ENCODE peak calls at places on chromosomes 11 and 22, in ten cellular contexts. H is amniotic stem cell; J is endodermal cell; S is neural crest cell; N is globus pallidus; Q is Calu3; B is activated T-cell treated with anti-CD3 and anti-CD28 coated beads, Interleukin-2, amount 50 U/mL, for 72 hours; M is HepG2; D is HTR-8/SVneo; G is GM04504. I is an unnamed sample.

GRCh38 chr11:13247606-13248320 is 29.8 kb upstream of the BMAL1 start:
- DNase-seq in H (no peak), J (no peak), S (no peak), N (no peak), Q (no peak), B (no peak), M (no peak), D (no peak), G (no peak), I (no peak)

GRCh38 chr11:72353861-72354260 is 80.5 kb downstream of the CLPB start:
- DNase-seq in H (no peak), J (peak), S (no peak), N (no peak), Q (peak), B (no peak), M (peak), D (no peak), G (no peak), I (peak)

GRCh38 chr11:126115820-126116319 is 53.2 kb upstream of the CDON start:
- DNase-seq in H (peak), J (peak), S (no peak), N (peak), Q (peak), B (no peak), M (peak), D (no peak), G (no peak), I (peak)

GRCh38 chr11:118785362-118785761 is 5.6 kb downstream of the DDX6 start:
- DNase-seq in H (no peak), J (no peak), S (no peak), N (no peak), Q (no peak), B (peak), M (no peak), D (no peak), G (no peak), I (no peak)

GRCh38 chr11:70304208-70304603 is 33.7 kb downstream of the PPFIA1 start:
- DNase-seq in H (no peak), J (no peak), S (no peak), N (no peak), Q (no peak), B (no peak), M (no peak), D (no peak), G (no peak), I (no peak)

GRCh38 chr11:126153999-126154398 is 57.5 kb downstream of the RPUSD4 start:
- DNase-seq in H (no peak), J (no peak), S (no peak), N (no peak), Q (peak), B (no peak), M (no peak), D (no peak), G (no peak), I (no peak)

GRCh38 chr22:39283312-39284141 is 35.9 kb downstream of the RPL3 start:
- DNase-seq in H (no peak), J (no peak), S (peak), N (peak), Q (peak), B (no peak), M (peak), D (peak), G (no peak), I (peak)

GRCh38 chr22:20867179-20868099 is 8.6 kb downstream of the SNAP29 start:
- DNase-seq in H (no peak), J (no peak), S (no peak), N (peak), Q (peak), B (no peak), M (peak), D (no peak), G (no peak), I (no peak)

GRCh38 chr11:69116671-69117070 is 39.1 kb upstream of the SMIM38 start:
- DNase-seq in H (no peak), J (no peak), S (no peak), N (no peak), Q (no peak), B (no peak), M (no peak), D (no peak), G (no peak), I (no peak)

GRCh38 chr11:133474461-133474860 is 57.8 kb downstream of the OPCML start:
- DNase-seq in H (no peak), J (no peak), S (no peak), N (no peak), Q (no peak), B (no peak), M (no peak), D (no peak), G (no peak), I (no peak)

GRCh38 chr11:3109921-3110706 is 52.9 kb upstream of the CARS1 start:
- DNase-seq in H (no peak), J (peak), S (no peak), N (no peak), Q (no peak), B (peak), M (peak), D (peak), G (no peak), I (peak)

GRCh38 chr11:1012740-1013627 is 23.5 kb downstream of the MUC6 start:
- DNase-seq in H (no peak), J (no peak), S (no peak), N (no peak), Q (no peak), B (no peak), M (no peak), D (no peak), G (no peak), I (no peak)

GRCh38 chr11:43649501-43649900 is 31.0 kb upstream of the HSD17B12 start:
- DNase-seq in H (no peak), J (no peak), S (no peak), N (no peak), Q (no peak), B (no peak), M (no peak), D (no peak), G (no peak), I (no peak)

GRCh38 chr11:102836290-102836875 is 7.0 kb downstream of the MMP3 start:
- DNase-seq in H (no peak), J (no peak), S (no peak), N (no peak), Q (no peak), B (no peak), M (no peak), D (no peak), G (peak), I (no peak)

GRCh38 chr11:98732947-98733346 is 287.8 kb upstream of the CNTN5 start:
- DNase-seq in H (no peak), J (no peak), S (no peak), N (no peak), Q (no peak), B (no peak), M (no peak), D (no peak), G (no peak), I (no peak)

GRCh38 chr11:86620796-86621575 is 51.4 kb downstream of the ME3 start:
- DNase-seq in H (peak), J (no peak), S (no peak), N (no peak), Q (no peak), B (no peak), M (no peak), D (no peak), G (peak), I (no peak)

GRCh38 chr11:69644071-69644961 is 3.4 kb downstream of the CCND1 start:
- DNase-seq in H (peak), J (peak), S (no peak), N (peak), Q (peak), B (no peak), M (peak), D (no peak), G (peak), I (peak)

GRCh38 chr11:113615098-113615497 is 91.0 kb downstream of the TMPRSS5 start:
- DNase-seq in H (no peak), J (peak), S (no peak), N (no peak), Q (no peak), B (no peak), M (no peak), D (no peak), G (no peak), I (no peak)

GRCh38 chr11:71198823-71199165 is 53.6 kb downstream of the SHANK2 start:
- DNase-seq in H (no peak), J (no peak), S (no peak), N (no peak), Q (no peak), B (no peak), M (no peak), D (no peak), G (no peak), I (no peak)

GRCh38 chr22:19463491-19464469 is 15.2 kb downstream of the UFD1 start:
- DNase-seq in H (peak), J (no peak), S (no peak), N (no peak), Q (no peak), B (no peak), M (no peak), D (peak), G (peak), I (no peak)

GRCh38 chr11:1200611-1201191 is 22.2 kb upstream of the MUC5B start:
- DNase-seq in H (no peak), J (no peak), S (no peak), N (no peak), Q (no peak), B (peak), M (no peak), D (no peak), G (no peak), I (no peak)

GRCh38 chr11:20013346-20014066 is 146.8 kb downstream of the DBX1 start:
- DNase-seq in H (no peak), J (no peak), S (no peak), N (no peak), Q (peak), B (no peak), M (peak), D (no peak), G (no peak), I (no peak)

GRCh38 chr11:44286911-44287310 is 23.0 kb downstream of the ALX4 start:
- DNase-seq in H (no peak), J (no peak), S (no peak), N (no peak), Q (no peak), B (no peak), M (no peak), D (no peak), G (no peak), I (no peak)

GRCh38 chr11:61567286-61568061 is 13.4 kb downstream of the SYT7 start:
- DNase-seq in H (peak), J (peak), S (peak), N (peak), Q (peak), B (peak), M (peak), D (peak), G (no peak), I (peak)

GRCh38 chr22:33083212-33083611 is 25.0 kb upstream of the SYN3 start:
- DNase-seq in H (no peak), J (no peak), S (no peak), N (no peak), Q (no peak), B (no peak), M (no peak), D (no peak), G (no peak), I (no peak)

GRCh38 chr22:38953577-38954413 is 3.6 kb upstream of the APOBEC3A start:
- DNase-seq in H (no peak), J (no peak), S (no peak), N (no peak), Q (peak), B (peak), M (no peak), D (no peak), G (no peak), I (no peak)

GRCh38 chr22:22226448-22227187 is 18.0 kb upstream of the VPREB1 start:
- DNase-seq in H (no peak), J (peak), S (no peak), N (no peak), Q (no peak), B (no peak), M (no peak), D (no peak), G (no peak), I (no peak)

GRCh38 chr22:20509344-20510047 is 2.1 kb downstream of the MED15 start:
- DNase-seq in H (peak), J (no peak), S (no peak), N (peak), Q (peak), B (peak), M (peak), D (peak), G (peak), I (peak)

GRCh38 chr22:22913989-22914388 is 26.4 kb downstream of the IGLL5 start:
- DNase-seq in H (no peak), J (no peak), S (no peak), N (no peak), Q (no peak), B (no peak), M (no peak), D (no peak), G (no peak), I (no peak)

GRCh38 chr11:1879941-1880720 is 11.6 kb downstream of the PRR33 start:
- DNase-seq in H (no peak), J (no peak), S (no peak), N (no peak), Q (no peak), B (no peak), M (no peak), D (no peak), G (no peak), I (no peak)

GRCh38 chr11:64969209-64969608 is 2.7 kb downstream of the MAJIN start:
- DNase-seq in H (peak), J (no peak), S (no peak), N (no peak), Q (no peak), B (no peak), M (no peak), D (peak), G (peak), I (no peak)

GRCh38 chr11:45181595-45182550 is 35.4 kb downstream of the PRDM11 start:
- DNase-seq in H (no peak), J (no peak), S (no peak), N (no peak), Q (no peak), B (no peak), M (no peak), D (no peak), G (no peak), I (no peak)

I was measured in head of caudate nucleus.